ENCODE peak calls at places on chromosomes 16 and 17, in four cellular contexts. One of them, this sample, is unnamed.

GRCh38 chr16:70430667-70431536 is 8.0 kb downstream of the ST3GAL2 start:
- DNase-seq in K562: peak
- DNase-seq in stimulated activated CD4-positive, alpha-beta T cell treated with anti-CD3 and anti-CD28 coated beads, Interleukin-12 subunit alpha, Interleukin-12 subunit beta, amount 100 ng/mL, for 24 hours: peak
- DNase-seq in T-helper 1 cell: peak
- DNase-seq in this sample: no peak

GRCh38 chr17:34314279-34314678 is 5.0 kb upstream of the CCL8 start:
- DNase-seq in stimulated activated CD4-positive, alpha-beta T cell treated with anti-CD3 and anti-CD28 coated beads, Interleukin-12 subunit alpha, Interleukin-12 subunit beta, amount 100 ng/mL, for 24 hours: no peak
- DNase-seq in K562: no peak
- DNase-seq in T-helper 1 cell: no peak
- DNase-seq in this sample: no peak

GRCh38 chr17:35170968-35171771 is 23.0 kb downstream of the SLC35G3 start:
- DNase-seq in K562: no peak
- DNase-seq in T-helper 1 cell: no peak
- DNase-seq in stimulated activated CD4-positive, alpha-beta T cell treated with anti-CD3 and anti-CD28 coated beads, Interleukin-12 subunit alpha, Interleukin-12 subunit beta, amount 100 ng/mL, for 24 hours: no peak
- DNase-seq in this sample: no peak

GRCh38 chr17:76911299-76912007 is 43.2 kb downstream of the MGAT5B start:
- DNase-seq in stimulated activated CD4-positive, alpha-beta T cell treated with anti-CD3 and anti-CD28 coated beads, Interleukin-12 subunit alpha, Interleukin-12 subunit beta, amount 100 ng/mL, for 24 hours: no peak
- DNase-seq in T-helper 1 cell: no peak
- DNase-seq in K562: no peak
- DNase-seq in this sample: no peak

GRCh38 chr16:3268294-3268693 is 11.9 kb upstream of the MEFV start:
- DNase-seq in stimulated activated CD4-positive, alpha-beta T cell treated with anti-CD3 and anti-CD28 coated beads, Interleukin-12 subunit alpha, Interleukin-12 subunit beta, amount 100 ng/mL, for 24 hours: no peak
- DNase-seq in K562: no peak
- DNase-seq in T-helper 1 cell: no peak
- DNase-seq in this sample: no peak

GRCh38 chr17:7556627-7557026 is 1.9 kb upstream of the TNFSF13 start:
- DNase-seq in K562: no peak
- DNase-seq in stimulated activated CD4-positive, alpha-beta T cell treated with anti-CD3 and anti-CD28 coated beads, Interleukin-12 subunit alpha, Interleukin-12 subunit beta, amount 100 ng/mL, for 24 hours: no peak
- DNase-seq in T-helper 1 cell: no peak
- DNase-seq in this sample: no peak

GRCh38 chr17:6147054-6147453 is 76.9 kb downstream of the WSCD1 start:
- DNase-seq in T-helper 1 cell: no peak
- DNase-seq in K562: no peak
- DNase-seq in stimulated activated CD4-positive, alpha-beta T cell treated with anti-CD3 and anti-CD28 coated beads, Interleukin-12 subunit alpha, Interleukin-12 subunit beta, amount 100 ng/mL, for 24 hours: no peak
- DNase-seq in this sample: no peak

GRCh38 chr16:30779596-30779995 is 7.4 kb downstream of the ZNF629 start:
- DNase-seq in K562: no peak
- DNase-seq in stimulated activated CD4-positive, alpha-beta T cell treated with anti-CD3 and anti-CD28 coated beads, Interleukin-12 subunit alpha, Interleukin-12 subunit beta, amount 100 ng/mL, for 24 hours: no peak
- DNase-seq in T-helper 1 cell: no peak
- DNase-seq in this sample: no peak

This sample was measured in thoracic aorta.